ENCODE peak calls at places on chromosomes 6 and 20, in five cellular contexts. X, G, Z, F and Y are unnamed samples.

GRCh38 chr6:154370545-154370944 is 13.9 kb upstream of the IPCEF1 start:
- DNase-seq in X (no peak), G (peak), Z (no peak), F (no peak), Y (no peak)

GRCh38 chr6:91376686-91377085 is 789.8 kb upstream of the MAP3K7 start:
- DNase-seq in X (no peak), G (no peak), Z (no peak), F (no peak), Y (no peak)

GRCh38 chr6:114634016-114634415 is 291.2 kb upstream of the HS3ST5 start:
- DNase-seq in X (no peak), G (no peak), Z (no peak), F (no peak), Y (no peak)

GRCh38 chr6:144007779-144008500 is at the start of gene PLAGL1:
- DNase-seq in X (no peak), G (peak), Z (no peak), F (no peak), Y (no peak)

GRCh38 chr6:3471286-3471685 is 14.4 kb upstream of the SLC22A23 start:
- DNase-seq in X (peak), G (no peak), Z (no peak), F (no peak), Y (no peak)

GRCh38 chr6:28769626-28770402 is 154.0 kb downstream of the TRIM27 start:
- DNase-seq in X (no peak), G (peak), Z (no peak), F (peak), Y (peak)

GRCh38 chr20:54088430-54088829 is 18.0 kb upstream of the BCAS1 start:
- DNase-seq in X (no peak), G (no peak), Z (no peak), F (no peak), Y (no peak)

GRCh38 chr20:54633374-54633773 is 158.0 kb downstream of the DOK5 start:
- DNase-seq in X (no peak), G (no peak), Z (no peak), F (no peak), Y (no peak)

GRCh38 chr6:166343157-166343502 is 785 bp upstream of the SFT2D1 start:
- DNase-seq in X (no peak), G (no peak), Z (no peak), F (no peak), Y (no peak)